ENCODE peak calls at places on chromosomes 4 and X, in four cellular contexts. S is IMR-90, R is H1, L is H9. F is an unnamed sample.

GRCh38 chrX:47217121-47217851 is 1.2 kb upstream of the CDK16 start:
- DNase-seq in S (peak), R (no peak), L (peak), F (peak)

GRCh38 chr4:138222041-138222440 is 20.1 kb downstream of the SLC7A11 start:
- DNase-seq in R (no peak), L (no peak), S (peak), F (no peak)

GRCh38 chrX:84188320-84188834 is 378 bp upstream of the RPS6KA6 start:
- DNase-seq in R (peak), L (peak), S (peak), F (peak)

GRCh38 chr4:78599147-78599546 is 47.6 kb downstream of the ANXA3 start:
- DNase-seq in L (no peak), S (no peak), R (no peak), F (no peak)

GRCh38 chr4:7146059-7146763 is 46.1 kb upstream of the SORCS2 start:
- DNase-seq in S (no peak), R (no peak), L (no peak), F (no peak)

GRCh38 chrX:47958943-47959342 is 44.8 kb downstream of the ZNF182 start:
- DNase-seq in R (no peak), L (peak), S (no peak), F (peak)

GRCh38 chr4:188714907-188715306 is 575.7 kb downstream of the TRIML1 start:
- DNase-seq in S (peak), R (no peak), L (no peak), F (no peak)

GRCh38 chrX:66221856-66222255 is 57.8 kb downstream of the HEPH start:
- DNase-seq in R (no peak), S (no peak), L (no peak), F (no peak)

GRCh38 chr4:127632420-127633403 is at the start of gene INTU:
- DNase-seq in R (peak), L (peak), S (peak), F (peak)

GRCh38 chrX:68894142-68894512 is 65.3 kb downstream of the EFNB1 start:
- DNase-seq in R (no peak), L (no peak), S (no peak), F (no peak)

GRCh38 chrX:124506031-124506430 is 159.7 kb downstream of the SH2D1A start:
- DNase-seq in R (no peak), L (no peak), S (no peak), F (no peak)

GRCh38 chr4:33078145-33078544 is 2358.0 kb downstream of the PCDH7 start:
- DNase-seq in S (no peak), R (no peak), L (no peak), F (no peak)

GRCh38 chr4:182975806-182976205 is 58.6 kb upstream of the DCTD start:
- DNase-seq in R (no peak), S (peak), L (no peak), F (no peak)

GRCh38 chr4:115090483-115091075 is 22.8 kb downstream of the NDST4 start:
- DNase-seq in S (peak), L (no peak), R (no peak), F (peak)

GRCh38 chr4:82948647-82949204 is 48.2 kb downstream of the THAP9 start:
- DNase-seq in S (peak), R (no peak), L (no peak), F (no peak)

GRCh38 chr4:140071806-140072205 is 82.2 kb downstream of the MAML3 start:
- DNase-seq in S (peak), R (no peak), L (no peak), F (no peak)

GRCh38 chrX:71622347-71623104 is 4.2 kb upstream of the CXCR3 start:
- DNase-seq in R (no peak), L (peak), S (peak), F (peak)

GRCh38 chr4:48247142-48247877 is 22.3 kb downstream of the TEC start:
- DNase-seq in L (no peak), S (peak), R (no peak), F (no peak)

GRCh38 chr4:84691800-84692199 is 108.9 kb downstream of the CDS1 start:
- DNase-seq in R (no peak), L (no peak), S (no peak), F (no peak)

DNA sequence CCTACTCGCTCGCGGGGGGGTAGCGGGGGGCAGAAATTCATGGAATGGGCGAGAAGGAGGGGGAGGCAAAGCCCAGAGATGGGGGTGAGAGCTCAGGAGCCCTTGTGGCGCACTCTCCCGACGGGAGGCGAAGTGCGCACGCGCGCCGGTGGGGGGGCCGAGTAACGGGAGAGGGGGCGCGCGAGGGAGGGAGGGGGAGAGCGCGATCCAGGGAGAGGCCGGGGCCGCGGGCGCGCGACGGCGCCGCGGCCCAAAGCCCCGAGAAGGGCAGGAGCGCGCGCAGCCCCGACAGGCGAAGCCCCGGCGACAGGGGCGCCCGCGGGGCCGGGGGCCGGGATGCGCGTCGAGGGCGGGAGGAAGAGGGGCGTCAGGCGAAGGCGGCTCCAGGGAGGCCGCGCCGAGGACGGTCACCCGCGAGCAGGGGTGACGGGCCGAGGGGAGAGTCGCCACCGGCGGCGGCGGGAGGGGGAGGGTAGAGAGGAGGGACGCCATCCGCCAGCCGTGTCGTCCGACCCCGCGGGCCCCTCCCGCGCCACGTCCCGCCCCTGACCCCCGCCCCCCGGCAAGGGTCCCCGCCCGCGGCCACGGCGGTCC is 417 bp downstream of the MECP2 start:
- DNase-seq in L (peak), R (no peak), S (peak), F (peak)
- H3K4ac ChIP-seq in L (no peak), R (no peak), S (peak), F (peak)

GRCh38 chrX:2710496-2710895 is 19.4 kb downstream of the CD99 start:
- DNase-seq in L (no peak), S (no peak), R (no peak), F (peak)

GRCh38 chrX:2711441-2711840 is 20.3 kb downstream of the CD99 start:
- DNase-seq in L (no peak), R (no peak), S (no peak), F (no peak)

GRCh38 chrX:2708016-2708415 is 16.9 kb downstream of the CD99 start:
- DNase-seq in S (no peak), R (no peak), L (no peak), F (no peak)

GRCh38 chrX:2708601-2709200 is 17.6 kb downstream of the CD99 start:
- DNase-seq in S (no peak), R (no peak), L (no peak), F (no peak)

GRCh38 chrX:2710041-2710471 is 19.0 kb downstream of the CD99 start:
- DNase-seq in S (peak), R (no peak), L (no peak), F (peak)
- H4K8ac ChIP-seq in S (no peak), R (no peak), L (no peak), F (no peak)

GRCh38 chrX:11724122-11725017 is 33.7 kb upstream of the MSL3 start:
- DNase-seq in L (no peak), S (peak), R (no peak), F (peak)
- H3K56ac ChIP-seq in L (no peak), S (no peak), R (no peak), F (no peak)

DNA sequence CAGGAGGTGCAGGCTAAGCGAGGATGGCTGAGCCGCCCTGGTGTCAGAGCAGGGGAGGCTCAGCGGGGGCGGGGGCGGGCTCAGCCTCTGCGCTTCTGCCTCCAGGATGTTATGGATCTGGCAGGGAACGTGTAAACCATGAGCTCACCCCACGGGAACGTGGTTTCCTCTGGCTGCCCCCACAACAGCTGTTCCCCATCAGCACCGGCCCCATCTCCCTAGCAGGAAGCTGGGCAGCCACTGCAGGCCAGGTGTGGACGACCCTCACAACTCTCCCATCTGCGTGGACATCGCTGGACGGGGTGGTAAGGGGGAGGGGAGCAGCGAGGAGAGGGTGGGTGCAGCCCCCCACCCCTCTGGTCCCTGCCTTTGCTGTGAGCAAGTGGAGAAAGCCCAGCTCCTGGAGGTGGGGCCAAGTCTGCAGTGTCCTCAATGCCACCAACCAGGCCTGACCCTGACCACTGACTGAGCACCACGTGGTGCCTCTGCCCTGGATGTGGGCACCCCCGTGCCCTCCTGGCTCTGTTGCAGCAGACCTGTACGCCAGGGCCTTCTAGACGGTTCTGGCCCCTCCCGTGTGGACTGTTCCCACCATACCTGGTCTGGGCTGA is 28.1 kb upstream of the SPON2 start:
- DNase-seq in L (peak), R (no peak), S (peak), F (peak)
- H3K4ac ChIP-seq in L (no peak), R (no peak), S (peak), F (no peak)

GRCh38 chr4:16617416-16617815 is 281.0 kb downstream of the LDB2 start:
- DNase-seq in S (peak), L (no peak), R (no peak), F (no peak)

DNA sequence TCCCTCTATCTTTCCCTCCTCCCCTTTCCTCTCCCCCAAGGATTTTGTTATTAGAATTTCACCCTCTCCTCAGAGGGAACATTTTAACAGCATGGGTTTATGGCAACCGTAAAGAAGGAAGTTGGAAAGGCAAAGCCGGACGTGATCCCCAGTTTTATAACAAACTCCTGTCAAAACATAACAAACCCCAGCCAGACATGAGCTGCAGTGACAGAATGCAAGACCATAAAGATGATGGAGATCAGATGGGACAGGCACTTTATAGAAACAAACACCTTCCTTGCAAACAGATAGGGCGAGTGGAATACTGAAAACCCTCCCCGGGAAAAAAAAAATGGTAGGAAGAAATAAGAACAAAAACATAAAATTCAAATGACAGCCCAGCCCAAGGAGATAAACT is 281.5 kb downstream of the LDB2 start:
- DNase-seq in R (no peak), L (no peak), S (no peak), F (no peak)
- H4K8ac ChIP-seq in R (no peak), L (no peak), S (peak), F (no peak)

GRCh38 chr4:74983229-74983628 is 50.3 kb downstream of the PARM1 start:
- DNase-seq in S (no peak), L (no peak), R (no peak), F (no peak)
- H3K56ac ChIP-seq in S (no peak), L (no peak), R (no peak), F (no peak)

DNA sequence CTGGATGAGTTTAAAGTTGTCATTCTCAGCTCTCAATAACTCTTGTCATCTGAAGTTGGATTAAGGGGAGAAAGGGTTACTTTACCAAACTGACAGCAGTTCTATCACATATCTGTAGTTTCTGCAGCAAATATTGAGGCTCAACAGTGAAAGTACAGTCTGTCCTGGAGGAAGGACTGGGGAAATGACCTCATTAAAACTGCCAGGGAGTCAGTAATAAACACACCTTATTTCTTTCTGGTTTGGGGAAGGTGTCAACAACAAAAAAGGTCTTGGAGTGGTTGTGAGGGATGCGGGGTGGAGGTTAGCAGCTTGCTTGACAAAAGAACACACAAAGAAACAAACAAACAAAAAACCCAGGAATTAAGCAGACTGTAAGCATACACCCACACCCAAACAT is 1418.0 kb downstream of the STIM2 start:
- DNase-seq in S (no peak), L (no peak), R (no peak), F (no peak)
- H3K4ac ChIP-seq in S (no peak), L (no peak), R (no peak), F (no peak)

GRCh38 chr4:56799824-56800756 is 21.4 kb downstream of the SPINK2 start:
- DNase-seq in R (peak), S (peak), L (peak), F (peak)
- H4K8ac ChIP-seq in R (no peak), S (peak), L (no peak), F (no peak)

GRCh38 chr4:93718233-93718632 is 110.3 kb upstream of the ATOH1 start:
- DNase-seq in L (no peak), S (no peak), R (no peak), F (no peak)

GRCh38 chr4:93722446-93722845 is 106.1 kb upstream of the ATOH1 start:
- DNase-seq in S (no peak), R (no peak), L (no peak), F (no peak)

DNA sequence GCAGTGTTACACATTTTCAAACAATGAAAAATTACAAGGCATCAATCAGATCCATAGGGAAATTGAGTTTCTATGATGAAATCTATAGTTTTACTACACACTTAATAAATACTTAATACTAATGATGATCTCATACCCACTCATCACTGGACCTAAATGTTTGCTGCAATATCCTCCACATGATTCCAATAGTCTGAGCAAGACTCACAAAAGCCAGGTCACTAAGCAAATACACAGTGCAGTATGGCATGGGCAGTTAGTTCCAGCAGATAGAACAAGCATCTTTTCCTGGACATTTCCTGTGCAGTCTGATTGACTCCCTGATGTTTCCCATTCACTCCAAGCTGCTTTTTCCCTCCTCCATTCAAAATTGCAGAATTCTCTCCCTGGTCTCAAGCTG is 109.0 kb upstream of the ATOH1 start:
- DNase-seq in S (peak), R (no peak), L (no peak), F (no peak)
- H3K56ac ChIP-seq in S (no peak), R (no peak), L (no peak), F (no peak)

GRCh38 chr4:41619161-41619560 is 81.2 kb downstream of the LIMCH1 start:
- DNase-seq in S (no peak), L (peak), R (no peak), F (peak)
- H3K4ac ChIP-seq in S (no peak), L (no peak), R (no peak), F (no peak)